ENCODE peak calls at places on chromosomes 16 and 17, in four cellular contexts. Z is IMR-90, O is OCI-LY7, D is hepatocyte. K is an unnamed sample.

GRCh38 chr16:14018848-14019247 is 52.3 kb upstream of the MRTFB start:
- DNase-seq in D (no peak), O (no peak), Z (no peak), K (no peak)

GRCh38 chr17:81039096-81039495 is 4.1 kb downstream of the BAIAP2 start:
- DNase-seq in D (no peak), Z (no peak), O (no peak), K (no peak)

GRCh38 chr16:49876716-49877129 is 20.8 kb upstream of the ZNF423 start:
- DNase-seq in O (no peak), Z (no peak), D (peak), K (peak)

GRCh38 chr17:30375661-30376060 is 3.1 kb upstream of the CPD start:
- DNase-seq in Z (peak), O (no peak), D (no peak), K (no peak)

GRCh38 chr16:86531193-86531550 is 20.8 kb downstream of the FOXF1 start:
- DNase-seq in D (no peak), Z (no peak), O (no peak), K (no peak)

GRCh38 chr17:73939808-73940207 is 263.7 kb upstream of the RPL38 start:
- DNase-seq in O (no peak), D (no peak), Z (no peak), K (no peak)

GRCh38 chr16:80174416-80174815 is 366.4 kb upstream of the DYNLRB2 start:
- DNase-seq in D (peak), Z (peak), O (no peak), K (peak)

GRCh38 chr17:50609376-50610074 is 25.2 kb upstream of the ABCC3 start:
- DNase-seq in Z (no peak), D (no peak), O (no peak), K (no peak)

GRCh38 chr17:50931003-50931878 is 65.1 kb upstream of the TOB1 start:
- DNase-seq in Z (peak), D (peak), O (peak), K (no peak)

GRCh38 chr17:66520986-66521385 is 218.6 kb downstream of the PRKCA start:
- DNase-seq in D (no peak), Z (no peak), O (no peak), K (no peak)

GRCh38 chr17:58986005-58986404 is 120.7 kb downstream of the TRIM37 start:
- DNase-seq in Z (peak), O (no peak), D (no peak), K (no peak)

GRCh38 chr16:51399908-51400670 is 249.0 kb upstream of the SALL1 start:
- DNase-seq in Z (no peak), D (no peak), O (no peak), K (no peak)

GRCh38 chr16:27254262-27254811 is 14.2 kb downstream of the NSMCE1 start:
- DNase-seq in D (no peak), O (no peak), Z (no peak), K (no peak)

GRCh38 chr17:75365009-75365930 is 40.2 kb downstream of the GRB2 start:
- DNase-seq in O (peak), Z (no peak), D (no peak), K (no peak)

GRCh38 chr17:82985973-82986372 is 93.4 kb upstream of the METRNL start:
- DNase-seq in D (peak), Z (peak), O (peak), K (no peak)

GRCh38 chr17:45226620-45227019 is 4.9 kb downstream of the FMNL1 start:
- DNase-seq in D (no peak), O (peak), Z (no peak), K (no peak)

GRCh38 chr16:53632526-53632925 is 71.1 kb downstream of the RPGRIP1L start:
- DNase-seq in O (no peak), D (no peak), Z (no peak), K (no peak)
- TF ChIP-seq CTCF in O (no peak), D (no peak), Z (no peak), K (no peak)

DNA sequence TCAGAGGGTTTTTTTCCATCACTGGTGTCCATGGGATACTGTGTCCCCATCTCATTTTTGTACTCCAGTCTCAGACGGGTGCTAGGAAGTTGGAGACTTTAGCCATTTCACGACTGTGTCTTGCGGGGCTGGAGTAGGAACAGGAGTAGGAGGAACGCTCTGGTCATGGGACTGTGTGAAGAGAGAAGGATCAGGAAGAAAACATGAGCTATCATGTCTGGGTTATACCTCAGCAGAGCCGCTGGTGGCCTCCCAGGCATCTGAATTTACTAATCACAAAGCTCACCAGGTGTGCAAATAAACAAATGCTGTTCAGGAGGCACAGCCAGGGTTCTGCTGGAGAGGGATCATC is 225.4 kb downstream of the SEC14L1 start:
- DNase-seq in O (no peak), D (no peak), Z (peak), K (no peak)
- H3K27ac ChIP-seq in O (no peak), D (peak), Z (peak), K (peak)

GRCh38 chr17:2388705-2389099 is 12.2 kb downstream of the MNT start:
- DNase-seq in D (no peak), Z (no peak), O (no peak), K (no peak)
- TF ChIP-seq CTCF in D (no peak), Z (no peak), O (no peak), K (no peak)

GRCh38 chr16:89171216-89172170 is at the start of gene CDH15:
- DNase-seq in D (peak), Z (peak), O (peak), K (peak)
- H3K27ac ChIP-seq in D (no peak), Z (no peak), O (no peak), K (no peak)

GRCh38 chr17:31587462-31587861 is 196.0 kb downstream of the RAB11FIP4 start:
- DNase-seq in Z (no peak), D (no peak), O (no peak), K (no peak)
- TF ChIP-seq CTCF in Z (no peak), D (no peak), O (no peak), K (no peak)

GRCh38 chr16:2319606-2320005 is 20.9 kb downstream of the ABCA3 start:
- DNase-seq in O (no peak), Z (no peak), D (no peak), K (no peak)
- H3K27ac ChIP-seq in O (no peak), Z (no peak), D (no peak), K (no peak)

GRCh38 chr17:15393414-15393813 is 52.0 kb upstream of the TEKT3 start:
- DNase-seq in Z (no peak), O (no peak), D (no peak), K (no peak)
- TF ChIP-seq CTCF in Z (no peak), O (no peak), D (no peak), K (no peak)

GRCh38 chr17:44007346-44008204 is 3.2 kb downstream of the NAGS start:
- DNase-seq in O (peak), Z (no peak), D (no peak), K (no peak)
- H3K27ac ChIP-seq in O (peak), Z (peak), D (peak), K (peak)

GRCh38 chr17:10754109-10754508 is 24.3 kb upstream of the TMEM220 start:
- DNase-seq in O (peak), D (peak), Z (peak), K (no peak)
- TF ChIP-seq CTCF in O (peak), D (peak), Z (peak), K (peak)

K was measured in RWPE1.